ENCODE peak calls at places on chromosome 22, in eight cellular contexts. M, N, X, O, G, Y, H and S are unnamed samples.

GRCh38 chr22:40276877-40277823 is 69.2 kb upstream of the ADSL start:
- DNase-seq in M (no peak), O (no peak), G (no peak), X (no peak), N (no peak), Y (peak; percentile 41), H (no peak), S (peak; percentile 17)

GRCh38 chr22:43094085-43094484 is 4.9 kb upstream of the TTLL1 start:
- DNase-seq in O (no peak), M (no peak), H (peak; percentile 53), N (no peak), X (no peak), G (no peak), Y (peak; percentile 20), S (peak; percentile 29)

GRCh38 chr22:39220897-39221850 is 23.6 kb downstream of the PDGFB start:
- DNase-seq in H (no peak), X (no peak), G (no peak), Y (no peak), N (no peak), O (no peak), M (no peak), S (no peak)

GRCh38 chr22:25567305-25567704 is 2.8 kb downstream of the GRK3 start:
- DNase-seq in Y (no peak), M (no peak), O (no peak), H (no peak), N (no peak), X (no peak), G (no peak), S (no peak)

GRCh38 chr22:39999144-39999757 is 4.5 kb downstream of the FAM83F start:
- DNase-seq in H (no peak), O (no peak), X (no peak), M (no peak), Y (no peak), G (no peak), N (no peak), S (no peak)

GRCh38 chr22:45317551-45318167 is 7.9 kb downstream of the FAM118A start:
- DNase-seq in Y (peak; percentile 51), X (no peak), N (no peak), G (peak; percentile 42), M (peak; percentile 66), O (no peak), H (peak; percentile 75), S (no peak)

GRCh38 chr22:38213319-38214247 is 11.8 kb downstream of the MAFF start:
- DNase-seq in X (no peak), O (no peak), M (no peak), N (no peak), Y (no peak), H (no peak), G (no peak), S (no peak)

GRCh38 chr22:36315325-36315724 is 62.4 kb downstream of the APOL1 start:
- DNase-seq in Y (no peak), G (no peak), O (no peak), X (no peak), M (no peak), H (no peak), N (no peak), S (no peak)

GRCh38 chr22:25475554-25476022 is 88.9 kb upstream of the GRK3 start:
- DNase-seq in N (no peak), H (no peak), Y (peak; percentile 70), X (no peak), O (no peak), G (no peak), M (no peak), S (no peak)

GRCh38 chr22:43090130-43090789 is 1.1 kb upstream of the TTLL1 start:
- DNase-seq in M (no peak), O (no peak), Y (peak; percentile 76), N (no peak), H (peak; percentile 49), G (no peak), X (no peak), S (peak; percentile 79)

GRCh38 chr22:47333625-47334024 is 571.2 kb downstream of the TBC1D22A start:
- DNase-seq in M (no peak), N (no peak), O (no peak), X (no peak), G (no peak), H (no peak), Y (no peak), S (peak; percentile 8)

GRCh38 chr22:44973829-44974228 is 36.0 kb downstream of the PHF21B start:
- DNase-seq in H (no peak), X (no peak), N (no peak), M (no peak), O (no peak), Y (no peak), G (no peak), S (no peak)

GRCh38 chr22:21951931-21952465 is 650 bp downstream of the PPM1F start:
- DNase-seq in H (peak; percentile 57), G (no peak), O (no peak), M (no peak), Y (peak; percentile 53), N (no peak), X (no peak), S (peak; percentile 68)

GRCh38 chr22:29012923-29013322 is 48.7 kb downstream of the C22orf31 start:
- DNase-seq in Y (no peak), H (no peak), M (no peak), X (no peak), N (no peak), O (no peak), G (no peak), S (no peak)

DNA sequence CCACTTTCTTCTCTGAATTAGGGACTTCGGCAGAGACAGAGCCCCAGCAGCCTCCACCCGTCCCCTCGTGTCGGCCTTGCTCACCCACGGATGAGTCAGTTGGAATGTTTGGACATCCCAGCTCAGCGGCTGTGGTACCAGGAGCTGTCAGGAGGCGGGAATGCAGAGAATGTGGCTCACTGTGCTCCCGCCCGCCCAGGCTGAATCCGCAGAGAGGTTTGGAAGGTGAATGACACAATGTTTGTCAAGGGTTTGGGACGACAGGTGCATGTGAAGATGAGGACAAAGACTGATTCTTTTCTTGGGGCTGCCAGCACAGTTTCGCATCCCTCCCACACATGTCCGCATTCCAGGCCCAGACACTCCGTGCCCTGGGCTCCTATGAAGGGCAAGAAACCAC is 39.6 kb downstream of the LIF start:
- DNase-seq in N (no peak), G (no peak), Y (peak; percentile 64), O (peak; percentile 51), H (peak; percentile 35), X (peak; percentile 51), M (peak; percentile 67), S (peak; percentile 61)
- H3K4me3 ChIP-seq in N (no peak overlapping the region), G (no peak overlapping the region), Y (no peak overlapping the region), O (no peak overlapping the region), H (no peak overlapping the region), X (no peak overlapping the region), M (no peak overlapping the region), S (no peak overlapping the region)

DNA sequence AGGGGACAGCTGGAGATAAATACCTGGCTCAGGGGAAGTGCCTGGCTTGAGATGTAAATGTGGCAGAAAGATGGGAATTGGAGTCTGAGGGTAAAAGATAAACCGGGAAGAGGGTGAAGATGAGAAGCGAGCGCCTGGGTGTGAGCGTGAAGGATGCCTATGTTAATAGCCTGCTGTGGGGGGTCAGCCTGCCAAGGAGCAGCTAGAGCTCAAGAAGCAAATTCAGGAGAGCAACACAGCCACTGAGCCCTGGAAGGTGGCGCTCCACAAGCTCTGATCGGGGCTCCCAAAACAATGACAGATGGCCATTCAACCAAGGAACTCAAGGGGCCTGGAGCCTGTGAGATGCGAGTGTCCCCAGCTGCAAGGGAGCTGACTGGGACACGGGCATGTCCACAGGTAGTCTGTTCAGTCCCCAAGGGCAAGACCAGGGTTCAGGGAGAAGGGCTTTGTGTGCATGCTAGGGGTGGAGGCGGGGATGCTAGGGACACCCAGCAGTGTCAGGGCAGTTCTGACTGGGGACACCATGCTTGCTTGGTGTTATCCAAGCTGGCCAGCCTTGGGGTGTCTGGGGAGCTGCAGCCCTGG is 2.8 kb downstream of the GSC2 start:
- DNase-seq in N (no peak), O (no peak), X (no peak), G (no peak), Y (no peak), M (no peak), H (no peak), S (no peak)
- H3K4me3 ChIP-seq in N (no peak overlapping the region), O (no peak overlapping the region), X (no peak overlapping the region), G (no peak overlapping the region), Y (no peak overlapping the region), M (no peak overlapping the region), H (no peak overlapping the region), S (no peak overlapping the region)

GRCh38 chr22:49823289-49824045 is 4.2 kb downstream of the BRD1 start:
- DNase-seq in G (no peak), X (no peak), O (no peak), M (no peak), N (no peak), Y (no peak), H (no peak), S (no peak)

GRCh38 chr22:49825944-49826602 is 1.6 kb downstream of the BRD1 start:
- DNase-seq in H (peak; percentile 40), Y (no peak), M (no peak), G (peak; percentile 36), N (no peak), O (no peak), X (no peak), S (no peak)

GRCh38 chr22:49824185-49824925 is 3.3 kb downstream of the BRD1 start:
- DNase-seq in H (no peak), O (no peak), Y (no peak), X (no peak), N (peak; percentile 91), M (no peak), G (no peak), S (no peak)

GRCh38 chr22:49825436-49825835 is 2.2 kb downstream of the BRD1 start:
- DNase-seq in G (no peak), X (no peak), M (no peak), Y (no peak), N (peak; percentile 82), H (no peak), O (no peak), S (no peak)

GRCh38 chr22:49824936-49825335 is 2.7 kb downstream of the BRD1 start:
- DNase-seq in H (no peak), X (no peak), N (no peak), G (no peak), O (no peak), M (no peak), Y (no peak), S (no peak)
- H3K4me3 ChIP-seq in H (peak overlapping the region; percentile 90), X (no peak overlapping the region), N (no peak overlapping the region), G (no peak overlapping the region), O (peak overlapping the region; percentile 86), M (peak overlapping the region; percentile 76), Y (no peak overlapping the region), S (no peak overlapping the region)

GRCh38 chr22:20427104-20427944 is 10.3 kb downstream of the SCARF2 start:
- DNase-seq in M (no peak), X (no peak), H (no peak), Y (no peak), N (no peak), G (no peak), O (no peak), S (no peak)

GRCh38 chr22:20430101-20430640 is 7.5 kb downstream of the SCARF2 start:
- DNase-seq in M (no peak), N (no peak), H (no peak), G (no peak), O (no peak), Y (no peak), X (no peak), S (no peak)

GRCh38 chr22:20429254-20430100 is 8.1 kb downstream of the SCARF2 start:
- DNase-seq in X (peak; percentile 72), O (peak; percentile 49), H (peak; percentile 83), Y (peak; percentile 56), N (no peak), M (no peak), G (peak; percentile 59), S (peak; percentile 60)

GRCh38 chr22:20427945-20428417 is 9.6 kb downstream of the SCARF2 start:
- DNase-seq in G (no peak), M (no peak), Y (no peak), O (no peak), N (no peak), H (no peak), X (no peak), S (no peak)

GRCh38 chr22:20428496-20429253 is 8.9 kb downstream of the SCARF2 start:
- DNase-seq in M (no peak), X (no peak), O (no peak), G (no peak), N (no peak), H (no peak), Y (no peak), S (no peak)
- H3K4me3 ChIP-seq in M (peak overlapping the region; percentile 26), X (no peak overlapping the region), O (peak overlapping the region; percentile 64), G (peak overlapping the region; percentile 60), N (no peak overlapping the region), H (peak overlapping the region; percentile 59), Y (peak overlapping the region; percentile 26), S (no peak overlapping the region)